ENCODE peak calls at places on chromosome 4, in nine cellular contexts. R, O, G, H, W, V, N, E and Y are unnamed samples.

GRCh38 chr4:65089666-65090065 is 580.6 kb downstream of the EPHA5 start:
- DNase-seq in E (peak; percentile 83), H (peak; percentile 13), O (peak; percentile 28), G (no peak), R (no peak), V (no peak), N (no peak), W (no peak), Y (no peak)

GRCh38 chr4:911871-912490 is 20.1 kb downstream of the GAK start:
- DNase-seq in E (no peak), O (no peak), V (no peak), H (no peak), R (no peak), W (no peak), N (no peak), G (no peak), Y (no peak)

GRCh38 chr4:67275179-67275750 is 270.0 kb downstream of the CENPC start:
- DNase-seq in N (no peak), O (no peak), E (no peak), R (no peak), W (no peak), G (no peak), H (no peak), V (no peak), Y (no peak)

GRCh38 chr4:122826596-122827257 is at the start of gene FGF2:
- DNase-seq in V (no peak), G (no peak), R (no peak), H (no peak), N (no peak), W (peak; percentile 59), E (peak; percentile 21), O (peak; percentile 71), Y (peak; percentile 68)

GRCh38 chr4:132001542-132001941 is 1147.6 kb upstream of the PCDH10 start:
- DNase-seq in H (peak; percentile 58), V (no peak), W (no peak), G (no peak), N (no peak), R (no peak), E (peak; percentile 39), O (peak; percentile 88), Y (no peak)

GRCh38 chr4:125677665-125678307 is 363.0 kb downstream of the FAT4 start:
- DNase-seq in E (no peak), N (no peak), W (no peak), G (no peak), H (no peak), R (no peak), O (no peak), V (no peak), Y (no peak)

GRCh38 chr4:184453402-184454160 is 20.8 kb downstream of the IRF2 start:
- DNase-seq in R (peak; percentile 74), N (peak; percentile 67), O (peak; percentile 90), V (no peak), E (peak; percentile 42), W (no peak), H (no peak), G (peak; percentile 70), Y (peak; percentile 67)

GRCh38 chr4:38529189-38530115 is 134.5 kb upstream of the KLF3 start:
- DNase-seq in N (peak; percentile 48), R (peak; percentile 61), E (peak; percentile 77), V (no peak), O (no peak), W (no peak), G (no peak), H (no peak), Y (peak; percentile 43)

GRCh38 chr4:100590308-100590707 is 72.5 kb upstream of the EMCN start:
- DNase-seq in V (no peak), E (no peak), N (no peak), R (no peak), G (no peak), H (no peak), W (no peak), O (peak; percentile 44), Y (no peak)

GRCh38 chr4:30295652-30296051 is 424.5 kb upstream of the PCDH7 start:
- DNase-seq in E (no peak), H (no peak), R (no peak), W (no peak), V (no peak), O (no peak), G (no peak), N (no peak), Y (no peak)

GRCh38 chr4:129908117-129908516 is 812.2 kb downstream of the C4orf33 start:
- DNase-seq in H (no peak), E (no peak), G (no peak), R (no peak), V (no peak), N (no peak), O (no peak), W (no peak), Y (no peak)

GRCh38 chr4:159360549-159360948 is 257.7 kb downstream of the RAPGEF2 start:
- DNase-seq in O (peak; percentile 88), H (peak; percentile 67), G (no peak), E (peak; percentile 67), W (no peak), N (no peak), R (no peak), V (no peak), Y (no peak)

GRCh38 chr4:173289351-173289725 is 44.8 kb downstream of the HMGB2 start:
- DNase-seq in N (no peak), R (no peak), H (no peak), V (no peak), E (no peak), O (no peak), G (no peak), W (no peak), Y (no peak)

GRCh38 chr4:13539047-13539720 is 5.1 kb downstream of the NKX3-2 start:
- DNase-seq in G (no peak), W (no peak), N (no peak), R (no peak), O (no peak), E (no peak), H (no peak), V (no peak), Y (peak; percentile 24)